ENCODE peak calls at places on chromosomes 16 and 17, in eight cellular contexts. X is tibial artery; U is CD8-positive, alpha-beta memory T cell; J is neural crest cell; F is AG09309; G is heart right ventricle; N is midbrain; S is AG08396. R is an unnamed sample.

GRCh38 chr17:29131814-29132682 is 48.1 kb downstream of the MYO18A start:
- DNase-seq in X (peak; percentile 80), U (no peak), J (no peak), F (peak; percentile 74), G (no peak), N (no peak), S (peak; percentile 87), R (peak; percentile 88)

GRCh38 chr16:1533443-1533951 is at the start of gene TMEM204:
- DNase-seq in X (peak; percentile 90), U (no peak), J (no peak), F (peak; percentile 40), G (peak; percentile 85), N (no peak), S (peak; percentile 83), R (peak; percentile 11)

GRCh38 chr17:45902892-45903346 is 8.6 kb downstream of the MAPT start:
- DNase-seq in X (no peak), U (no peak), J (no peak), F (no peak), G (no peak), N (peak; percentile 28), S (no peak), R (no peak)

GRCh38 chr17:70808596-70808995 is 639.3 kb downstream of the KCNJ2 start:
- DNase-seq in X (no peak), U (no peak), J (no peak), F (no peak), G (no peak), N (no peak), S (no peak), R (no peak)

GRCh38 chr17:79728169-79728907 is 2.4 kb upstream of the ENPP7 start:
- DNase-seq in X (peak; percentile 89), U (peak; percentile 83), J (peak; percentile 78), F (peak; percentile 64), G (peak; percentile 60), N (peak; percentile 93), S (peak; percentile 98), R (peak; percentile 85)

GRCh38 chr16:3187798-3188674 is at the start of gene OR1F1:
- DNase-seq in X (no peak), U (peak; percentile 73), J (peak; percentile 35), F (no peak), G (no peak), N (no peak), S (no peak), R (peak; percentile 77)

GRCh38 chr17:17129466-17129865 is 76.7 kb downstream of the PLD6 start:
- DNase-seq in X (no peak), U (no peak), J (no peak), F (no peak), G (no peak), N (no peak), S (no peak), R (no peak)

GRCh38 chr17:79192503-79193500 is 118.2 kb downstream of the ENGASE start:
- DNase-seq in X (no peak), U (no peak), J (peak; percentile 78), F (no peak), G (peak; percentile 48), N (peak; percentile 13), S (peak; percentile 76), R (peak; percentile 12)

GRCh38 chr16:78462261-78463208 is 363.1 kb downstream of the WWOX start:
- DNase-seq in X (no peak), U (no peak), J (no peak), F (no peak), G (no peak), N (no peak), S (no peak), R (no peak)

GRCh38 chr16:2739555-2740435 is 12.6 kb upstream of the SRRM2 start:
- DNase-seq in X (no peak), U (no peak), J (no peak), F (no peak), G (no peak), N (no peak), S (no peak), R (no peak)

GRCh38 chr16:31273187-31273586 is 13.4 kb downstream of the ITGAM start:
- DNase-seq in X (no peak), U (no peak), J (no peak), F (no peak), G (no peak), N (no peak), S (no peak), R (no peak)

GRCh38 chr16:55323637-55324490 is at the start of gene IRX6:
- DNase-seq in X (peak; percentile 60), U (no peak), J (peak; percentile 59), F (peak; percentile 5), G (peak; percentile 68), N (no peak), S (peak; percentile 39), R (no peak)

GRCh38 chr17:81870978-81871386 is at the start of gene ARHGDIA:
- DNase-seq in X (no peak), U (no peak), J (no peak), F (no peak), G (no peak), N (no peak), S (no peak), R (no peak)

GRCh38 chr17:60323754-60324153 is 68.2 kb downstream of the USP32 start:
- DNase-seq in X (no peak), U (no peak), J (no peak), F (no peak), G (no peak), N (no peak), S (no peak), R (no peak)

GRCh38 chr17:78118801-78119241 is 9.7 kb downstream of the TMC6 start:
- DNase-seq in X (no peak), U (no peak), J (no peak), F (no peak), G (no peak), N (no peak), S (no peak), R (no peak)

GRCh38 chr17:77421635-77421982 is 280.8 kb downstream of the SEC14L1 start:
- DNase-seq in X (no peak), U (no peak), J (no peak), F (no peak), G (no peak), N (no peak), S (no peak), R (no peak)

GRCh38 chr17:546456-546855 is 168.2 kb downstream of the VPS53 start:
- DNase-seq in X (no peak), U (no peak), J (no peak), F (no peak), G (no peak), N (no peak), S (no peak), R (no peak)

GRCh38 chr16:29021471-29021870 is 36.6 kb downstream of the LAT start:
- DNase-seq in X (no peak), U (no peak), J (no peak), F (no peak), G (no peak), N (no peak), S (no peak), R (no peak)

GRCh38 chr16:14559809-14560227 is 70.2 kb downstream of the PARN start:
- DNase-seq in X (peak; percentile 69), U (no peak), J (no peak), F (no peak), G (no peak), N (peak; percentile 60), S (no peak), R (peak; percentile 20)

GRCh38 chr17:21029032-21029431 is 13.8 kb downstream of the USP22 start:
- DNase-seq in X (peak; percentile 75), U (no peak), J (no peak), F (peak; percentile 48), G (no peak), N (no peak), S (peak; percentile 64), R (peak; percentile 80)

GRCh38 chr17:82736511-82737185 is 1.2 kb downstream of the FN3K start:
- DNase-seq in X (no peak), U (no peak), J (no peak), F (no peak), G (no peak), N (no peak), S (no peak), R (no peak)

GRCh38 chr16:10577305-10578202 is 2.8 kb downstream of the EMP2 start:
- DNase-seq in X (peak; percentile 77), U (no peak), J (no peak), F (no peak), G (peak; percentile 42), N (no peak), S (peak; percentile 51), R (no peak)

R was measured in fibroblast of lung.